ENCODE peak calls at places on chromosome 2, in six cellular contexts. E is GM20000; H is AG09309; R is T-helper 9 cell; L is activated T-cell treated with anti-CD3 and anti-CD28 coated beads for 48 hours; D is activated CD8-positive, alpha-beta memory T cell treated with anti-CD3 and anti-CD28 coated beads for 48 hours. K is an unnamed sample.

GRCh38 chr2:142076319-142076718 is 54.5 kb downstream of the LRP1B start:
- DNase-seq in E (no peak), H (no peak), R (no peak), L (no peak), D (no peak), K (no peak)

GRCh38 chr2:109703076-109703475 is 88.9 kb downstream of the SOWAHC start:
- DNase-seq in E (no peak), H (peak; percentile 50), R (no peak), L (no peak), D (no peak), K (no peak)

GRCh38 chr2:128293426-128293755 is 25.3 kb downstream of the HS6ST1 start:
- DNase-seq in E (no peak), H (no peak), R (no peak), L (no peak), D (no peak), K (no peak)

GRCh38 chr2:11446733-11447248 is 19.2 kb downstream of the E2F6 start:
- DNase-seq in E (peak; percentile 45), H (peak; percentile 5), R (peak; percentile 29), L (peak; percentile 13), D (no peak), K (peak; percentile 59)

GRCh38 chr2:218072478-218073024 is 3.5 kb downstream of the RUFY4 start:
- DNase-seq in E (no peak), H (no peak), R (no peak), L (no peak), D (no peak), K (no peak)

GRCh38 chr2:185404578-185404977 is 334.0 kb upstream of the FSIP2 start:
- DNase-seq in E (no peak), H (no peak), R (no peak), L (no peak), D (no peak), K (no peak)

GRCh38 chr2:54103454-54104314 is 11.7 kb upstream of the ACYP2 start:
- DNase-seq in E (no peak), H (peak; percentile 10), R (no peak), L (no peak), D (no peak), K (peak; percentile 91)

GRCh38 chr2:217538719-217539118 is 464.1 kb downstream of the TNS1 start:
- DNase-seq in E (no peak), H (no peak), R (no peak), L (no peak), D (no peak), K (no peak)

GRCh38 chr2:26724004-26724750 is 31.7 kb downstream of the KCNK3 start:
- DNase-seq in E (no peak), H (peak; percentile 61), R (no peak), L (no peak), D (no peak), K (peak; percentile 98)

GRCh38 chr2:220310326-220310936 is 683.0 kb downstream of the SLC4A3 start:
- DNase-seq in E (no peak), H (no peak), R (no peak), L (no peak), D (no peak), K (no peak)

GRCh38 chr2:145258903-145259579 is 739.1 kb upstream of the ZEB2 start:
- DNase-seq in E (no peak), H (peak; percentile 32), R (no peak), L (no peak), D (no peak), K (no peak)

GRCh38 chr2:219325136-219325535 is 7.4 kb downstream of the RESP18 start:
- DNase-seq in E (no peak), H (no peak), R (no peak), L (no peak), D (no peak), K (no peak)

GRCh38 chr2:237629739-237630138 is 2.4 kb downstream of the LRRFIP1 start:
- DNase-seq in E (no peak), H (no peak), R (no peak), L (no peak), D (no peak), K (peak; percentile 97)

GRCh38 chr2:233011268-233012190 is 1.5 kb downstream of the NGEF start:
- DNase-seq in E (no peak), H (no peak), R (no peak), L (no peak), D (no peak), K (no peak)

GRCh38 chr2:216985658-216986141 is 125.8 kb upstream of the TNP1 start:
- DNase-seq in E (no peak), H (no peak), R (no peak), L (no peak), D (no peak), K (no peak)

GRCh38 chr2:197993830-197994229 is 189.4 kb downstream of the PLCL1 start:
- DNase-seq in E (no peak), H (peak; percentile 10), R (no peak), L (no peak), D (no peak), K (no peak)

GRCh38 chr2:74845217-74845751 is 11.4 kb downstream of the HK2 start:
- DNase-seq in E (no peak), H (peak; percentile 70), R (peak; percentile 18), L (no peak), D (no peak), K (peak; percentile 91)

GRCh38 chr2:27573452-27573851 is 9.4 kb upstream of the ZNF512 start:
- DNase-seq in E (no peak), H (no peak), R (no peak), L (no peak), D (no peak), K (no peak)

GRCh38 chr2:43325448-43325811 is 99.0 kb upstream of the ZFP36L2 start:
- DNase-seq in E (no peak), H (no peak), R (no peak), L (no peak), D (no peak), K (no peak)

GRCh38 chr2:53767405-53768232 is at the start of gene CHAC2:
- DNase-seq in E (peak; percentile 83), H (no peak), R (peak; percentile 79), L (peak; percentile 83), D (peak; percentile 70), K (peak; percentile 83)

GRCh38 chr2:160747771-160748170 is 254.2 kb upstream of the RBMS1 start:
- DNase-seq in E (no peak), H (peak; percentile 50), R (no peak), L (no peak), D (no peak), K (peak; percentile 34)

GRCh38 chr2:186135697-186136096 is 350.4 kb upstream of the ZC3H15 start:
- DNase-seq in E (no peak), H (peak; percentile 25), R (no peak), L (no peak), D (no peak), K (peak; percentile 41)

GRCh38 chr2:179749210-179749609 is 112.2 kb downstream of the ZNF385B start:
- DNase-seq in E (no peak), H (no peak), R (no peak), L (no peak), D (no peak), K (no peak)

GRCh38 chr2:29389686-29390085 is 274.5 kb downstream of the CLIP4 start:
- DNase-seq in E (no peak), H (no peak), R (no peak), L (no peak), D (no peak), K (no peak)

GRCh38 chr2:127386246-127386645 is 1.5 kb downstream of the MAP3K2 start:
- DNase-seq in E (no peak), H (no peak), R (no peak), L (no peak), D (no peak), K (no peak)